ENCODE peak calls at places on chromosomes 5 and 9, in four cellular contexts. X is spleen, W is H54, Q is adrenal gland. N is an unnamed sample.

GRCh38 chr9:113349434-113350337 is at the start of gene BSPRY:
- DNase-seq in X (peak; percentile 85), W (no peak), Q (no peak), N (peak; percentile 75)

GRCh38 chr9:137550241-137550621 is at the start of gene PNPLA7:
- DNase-seq in X (peak; percentile 92), W (peak; percentile 98), Q (peak; percentile 95), N (peak; percentile 76)

GRCh38 chr5:135009736-135010501 is 24.1 kb downstream of the PITX1 start:
- DNase-seq in X (peak; percentile 50), W (no peak), Q (no peak), N (no peak)

GRCh38 chr5:74595143-74595915 is 45.2 kb downstream of the ENC1 start:
- DNase-seq in X (no peak), W (no peak), Q (no peak), N (no peak)

GRCh38 chr5:16812911-16813310 is 123.2 kb downstream of the MYO10 start:
- DNase-seq in X (no peak), W (peak; percentile 42), Q (no peak), N (no peak)

GRCh38 chr9:124202447-124202971 is 55.2 kb upstream of the NEK6 start:
- DNase-seq in X (peak; percentile 91), W (no peak), Q (peak; percentile 34), N (peak; percentile 91)

GRCh38 chr5:173627860-173628392 is 11.5 kb upstream of the BOD1 start:
- DNase-seq in X (no peak), W (no peak), Q (no peak), N (no peak)

GRCh38 chr9:69157751-69158466 is 16.2 kb upstream of the TJP2 start:
- DNase-seq in X (no peak), W (peak; percentile 43), Q (no peak), N (peak; percentile 50)

GRCh38 chr5:131541071-131541470 is 94.0 kb downstream of the RAPGEF6 start:
- DNase-seq in X (no peak), W (no peak), Q (no peak), N (no peak)

GRCh38 chr9:129595903-129596540 is 24.9 kb downstream of the C9orf50 start:
- DNase-seq in X (no peak), W (no peak), Q (no peak), N (no peak)

GRCh38 chr9:129596541-129597328 is 24.2 kb downstream of the C9orf50 start:
- DNase-seq in X (no peak), W (no peak), Q (peak; percentile 68), N (no peak)

GRCh38 chr9:129597355-129598088 is 23.4 kb downstream of the C9orf50 start:
- DNase-seq in X (no peak), W (no peak), Q (peak; percentile 87), N (no peak)

GRCh38 chr9:129595323-129595741 is 25.6 kb downstream of the C9orf50 start:
- DNase-seq in X (no peak), W (no peak), Q (no peak), N (no peak)

GRCh38 chr9:129598089-129598596 is 22.8 kb downstream of the C9orf50 start:
- DNase-seq in X (no peak), W (no peak), Q (no peak), N (no peak)
- TF ChIP-seq POLR2A in X (no peak), W (no peak), Q (no peak), N (no peak)

DNA sequence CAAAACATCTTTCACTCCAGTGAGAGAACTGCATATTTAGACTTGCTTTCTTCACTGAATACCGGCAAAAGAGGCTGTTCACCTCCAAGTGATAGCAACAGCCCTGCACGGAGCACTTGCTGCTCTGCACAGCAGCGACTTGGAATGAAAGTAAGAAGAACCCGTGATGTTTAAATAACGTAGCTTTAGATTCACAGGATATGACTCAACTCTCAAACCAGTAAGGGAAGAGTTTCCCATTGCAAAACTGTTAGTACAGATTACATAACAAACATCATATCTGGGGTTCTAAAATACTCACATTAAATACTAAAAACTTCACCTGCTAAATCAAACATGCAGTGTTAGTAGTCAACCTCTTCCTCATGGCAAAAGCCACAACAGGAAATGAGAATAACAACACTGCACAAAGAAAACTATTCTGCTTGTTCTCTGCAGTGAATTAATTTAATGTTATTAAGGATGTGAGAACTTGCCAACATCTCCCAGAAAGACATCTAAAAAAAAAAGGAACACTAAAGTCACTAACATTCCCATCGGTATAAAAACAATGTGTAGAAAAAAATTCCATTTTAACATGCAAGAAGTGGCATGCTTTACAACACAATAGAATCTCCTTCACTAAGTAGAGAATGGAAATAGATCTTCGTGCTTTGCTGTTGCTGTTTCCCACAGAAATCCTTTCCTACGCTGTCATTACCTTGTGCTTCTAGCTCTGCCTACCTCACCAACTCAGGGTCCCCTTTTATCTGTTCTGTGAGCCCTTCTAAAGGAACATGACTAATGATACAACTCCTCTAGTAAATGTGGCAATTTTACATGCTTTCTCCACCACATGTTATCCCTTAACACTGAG is 203.2 kb downstream of the MCTP1 start:
- DNase-seq in X (peak; percentile 84), W (peak; percentile 21), Q (peak; percentile 19), N (peak; percentile 29)
- TF ChIP-seq POLR2A in X (peak; percentile 62), W (peak; percentile 29), Q (peak; percentile 52), N (peak; percentile 52)

GRCh38 chr5:22693125-22693524 is 160.0 kb downstream of the CDH12 start:
- DNase-seq in X (no peak), W (no peak), Q (no peak), N (no peak)
- TF ChIP-seq POLR2A in X (no peak), W (no peak), Q (no peak), N (no peak)

GRCh38 chr5:91381774-91382492 is 1.2 kb downstream of the ARRDC3 start:
- DNase-seq in X (peak; percentile 91), W (no peak), Q (peak; percentile 89), N (peak; percentile 91)

GRCh38 chr5:91379602-91380490 is 3.3 kb downstream of the ARRDC3 start:
- DNase-seq in X (peak; percentile 100), W (peak; percentile 67), Q (peak; percentile 93), N (peak; percentile 99)

GRCh38 chr5:91380491-91381133 is 2.5 kb downstream of the ARRDC3 start:
- DNase-seq in X (peak; percentile 100), W (peak; percentile 70), Q (peak; percentile 98), N (peak; percentile 97)

GRCh38 chr5:91382530-91383026 is 539 bp downstream of the ARRDC3 start:
- DNase-seq in X (no peak), W (no peak), Q (no peak), N (peak; percentile 85)

DNA sequence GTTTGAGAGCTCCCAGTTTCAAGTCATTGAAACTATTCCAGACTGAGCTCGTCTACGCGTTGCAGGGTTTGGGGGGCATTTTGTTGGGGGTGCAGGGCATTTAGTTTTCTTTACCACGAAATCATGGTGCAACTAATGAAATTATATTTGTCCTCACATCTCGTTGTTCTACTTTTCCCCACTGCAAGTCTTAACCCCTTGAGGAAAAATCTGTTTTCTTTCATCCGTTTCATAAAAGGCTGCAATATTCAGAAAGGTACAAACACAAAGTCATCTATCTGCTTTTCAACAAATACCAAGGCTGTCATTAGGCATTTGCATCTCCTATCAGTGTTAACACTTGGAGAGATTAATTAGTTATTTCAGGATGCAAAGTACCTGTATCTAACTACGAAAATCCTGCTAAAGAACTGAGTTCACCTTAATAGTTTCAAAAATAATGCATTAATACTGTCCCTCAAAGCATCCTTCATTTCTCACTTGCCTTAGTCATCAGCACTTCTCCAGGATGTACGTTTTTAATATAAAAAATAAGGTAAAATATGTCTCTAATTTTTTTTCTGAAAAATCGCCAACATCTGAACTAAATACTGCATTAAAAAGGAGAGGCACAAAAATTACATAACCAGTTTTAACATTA is 1.9 kb downstream of the ARRDC3 start:
- DNase-seq in X (no peak), W (no peak), Q (no peak), N (no peak)
- TF ChIP-seq POLR2A in X (no peak), W (peak; percentile 8), Q (peak; percentile 92), N (peak; percentile 92)

N was measured in erythroblast.